ENCODE peak calls at places on chromosomes 1 and 21, in eight cellular contexts. V is upper lobe of right lung; H is naive thymus-derived CD4-positive, alpha-beta T cell; L is A673; S is body of pancreas; K is mesendoderm; U is GM23248; Q is ovary. N is an unnamed sample.
A peak's percentile ranks its signal among the peaks of the same experiment; 100 is the strongest.

GRCh38 chr1:56099766-56100165 is 479.6 kb downstream of the PLPP3 start:
- DNase-seq in V (no peak), H (no peak), L (no peak), S (no peak), K (no peak), U (peak; percentile 71), Q (no peak), N (no peak)

GRCh38 chr21:36171741-36172331 is 15.2 kb downstream of the DOP1B start:
- DNase-seq in V (no peak), H (no peak), L (no peak), S (no peak), K (peak; percentile 21), U (no peak), Q (no peak), N (no peak)

GRCh38 chr1:22625262-22625925 is 11.0 kb upstream of the C1QA start:
- DNase-seq in V (no peak), H (no peak), L (no peak), S (no peak), K (peak; percentile 58), U (peak; percentile 35), Q (no peak), N (no peak)

GRCh38 chr1:97551113-97551512 is 369.7 kb downstream of the DPYD start:
- DNase-seq in V (no peak), H (no peak), L (no peak), S (no peak), K (no peak), U (peak; percentile 4), Q (no peak), N (no peak)

GRCh38 chr1:197920345-197921117 is 3.4 kb downstream of the LHX9 start:
- DNase-seq in V (no peak), H (no peak), L (no peak), S (no peak), K (no peak), U (no peak), Q (no peak), N (no peak)

GRCh38 chr1:24089743-24090555 is 22.0 kb downstream of the MYOM3 start:
- DNase-seq in V (peak; percentile 87), H (no peak), L (no peak), S (no peak), K (no peak), U (no peak), Q (no peak), N (no peak)

GRCh38 chr1:197180252-197180878 is 33.9 kb upstream of the ASPM start:
- DNase-seq in V (no peak), H (peak; percentile 24), L (peak; percentile 64), S (no peak), K (peak; percentile 56), U (peak; percentile 79), Q (no peak), N (no peak)

GRCh38 chr1:151399890-151400235 is 490 bp downstream of the PSMB4 start:
- DNase-seq in V (no peak), H (peak; percentile 10), L (peak; percentile 42), S (peak; percentile 18), K (peak; percentile 58), U (peak; percentile 77), Q (no peak), N (no peak)

GRCh38 chr1:213976665-213977485 is 10.9 kb upstream of the PROX1 start:
- DNase-seq in V (no peak), H (no peak), L (no peak), S (no peak), K (peak; percentile 53), U (no peak), Q (no peak), N (no peak)

GRCh38 chr1:229880271-229881170 is 186.5 kb upstream of the GALNT2 start:
- DNase-seq in V (no peak), H (no peak), L (no peak), S (no peak), K (no peak), U (no peak), Q (no peak), N (no peak)

GRCh38 chr1:169078163-169078883 is 28.2 kb upstream of the ATP1B1 start:
- DNase-seq in V (no peak), H (no peak), L (no peak), S (no peak), K (no peak), U (no peak), Q (no peak), N (no peak)

GRCh38 chr1:160167580-160167979 is 16.2 kb downstream of the ATP1A4 start:
- DNase-seq in V (no peak), H (no peak), L (peak; percentile 14), S (no peak), K (peak; percentile 23), U (peak; percentile 49), Q (no peak), N (no peak)

GRCh38 chr1:152806576-152806975 is at the start of gene LCE1C:
- DNase-seq in V (no peak), H (no peak), L (no peak), S (no peak), K (no peak), U (no peak), Q (no peak), N (no peak)

GRCh38 chr1:11979453-11979817 is 809 bp upstream of the MFN2 start:
- DNase-seq in V (peak; percentile 74), H (no peak), L (peak; percentile 21), S (no peak), K (no peak), U (peak; percentile 90), Q (no peak), N (no peak)

GRCh38 chr1:196324345-196324744 is 283.9 kb downstream of the KCNT2 start:
- DNase-seq in V (no peak), H (no peak), L (no peak), S (no peak), K (no peak), U (no peak), Q (no peak), N (no peak)

GRCh38 chr1:55640708-55641473 is 425.7 kb upstream of the USP24 start:
- DNase-seq in V (no peak), H (peak; percentile 21), L (no peak), S (peak; percentile 31), K (peak; percentile 19), U (peak; percentile 81), Q (peak; percentile 73), N (peak; percentile 8)

GRCh38 chr1:218461351-218461750 is 116.2 kb downstream of the TGFB2 start:
- DNase-seq in V (no peak), H (no peak), L (no peak), S (no peak), K (no peak), U (no peak), Q (no peak), N (no peak)

GRCh38 chr1:246279402-246279801 is 227.7 kb downstream of the SMYD3 start:
- DNase-seq in V (no peak), H (no peak), L (no peak), S (no peak), K (no peak), U (no peak), Q (no peak), N (no peak)
- H3K27ac ChIP-seq in V (no peak overlapping the region), H (no peak overlapping the region), L (no peak overlapping the region), S (no peak overlapping the region), K (no peak overlapping the region), U (no peak overlapping the region), Q (no peak overlapping the region), N (no peak overlapping the region)

DNA sequence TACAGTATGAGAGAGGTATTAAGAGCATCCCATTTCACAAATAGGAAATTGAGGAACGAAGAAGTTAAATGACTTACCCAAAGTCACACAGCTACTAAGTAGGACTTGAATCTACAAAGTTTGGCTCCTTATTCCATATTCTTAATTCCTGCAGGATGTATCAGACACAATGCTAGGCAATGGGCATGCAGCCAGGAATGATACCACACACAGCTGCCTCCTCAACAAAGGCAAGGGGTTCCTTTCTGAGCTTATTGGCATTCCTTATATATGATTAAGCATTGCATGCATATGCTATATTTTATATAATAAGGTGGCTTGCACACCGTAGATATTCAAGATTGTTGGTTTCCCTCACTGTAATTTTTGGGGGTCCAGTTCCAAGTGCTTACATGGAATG is 34.2 kb upstream of the JUN start:
- DNase-seq in V (no peak), H (no peak), L (peak; percentile 49), S (no peak), K (no peak), U (peak; percentile 85), Q (no peak), N (no peak)
- H3K4me1 ChIP-seq in V (peaks cover 33% of the 10 kb centered on the region), H (peaks cover 20% of the 10 kb centered on the region), L (peaks cover 13% of the 10 kb centered on the region), S (peaks cover 36% of the 10 kb centered on the region), K (peaks cover 2% of the 10 kb centered on the region), U (peaks cover 36% of the 10 kb centered on the region), Q (peaks cover 8% of the 10 kb centered on the region), N (peaks cover 26% of the 10 kb centered on the region)

GRCh38 chr1:244324176-244324883 is 127.4 kb downstream of the ADSS2 start:
- DNase-seq in V (no peak), H (no peak), L (no peak), S (no peak), K (no peak), U (no peak), Q (no peak), N (no peak)
- H3K4me3 ChIP-seq in V (peak overlapping the region; percentile 17), H (peak overlapping the region; percentile 5), L (no peak overlapping the region), S (no peak overlapping the region), K (no peak overlapping the region), U (no peak overlapping the region), Q (no peak overlapping the region), N (peak overlapping the region; percentile 8)

DNA sequence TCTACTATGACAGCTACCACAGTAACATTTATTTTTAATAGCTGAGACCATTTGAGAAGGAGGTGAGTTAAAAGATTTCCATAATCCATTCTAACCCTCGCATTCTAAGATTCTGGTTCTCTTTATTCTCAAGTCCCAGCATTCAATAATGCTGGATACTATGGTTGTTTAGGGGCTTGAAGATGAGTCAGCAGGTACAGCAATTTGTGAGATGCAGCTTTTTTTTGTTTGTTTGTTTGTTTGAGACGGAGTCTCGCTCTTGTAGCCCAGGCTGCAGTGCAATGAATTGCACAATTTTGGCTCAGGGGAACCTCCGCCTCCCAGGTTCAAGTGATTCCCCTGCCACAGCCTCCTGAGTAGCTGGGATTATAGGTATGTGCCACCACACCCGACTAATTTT is 23.4 kb downstream of the EIF4G3 start:
- DNase-seq in V (no peak), H (no peak), L (no peak), S (no peak), K (no peak), U (no peak), Q (no peak), N (no peak)
- H3K27ac ChIP-seq in V (no peak overlapping the region), H (no peak overlapping the region), L (no peak overlapping the region), S (no peak overlapping the region), K (no peak overlapping the region), U (no peak overlapping the region), Q (no peak overlapping the region), N (no peak overlapping the region)

GRCh38 chr21:34820051-34820450 is 151.3 kb downstream of the CLIC6 start:
- DNase-seq in V (no peak), H (no peak), L (no peak), S (no peak), K (peak; percentile 28), U (no peak), Q (no peak), N (no peak)
- H3K4me1 ChIP-seq in V (peaks cover 4% of the 10 kb centered on the region), H (no peaks in the 10 kb centered on the region), L (no peaks in the 10 kb centered on the region), S (peaks cover 14% of the 10 kb centered on the region), K (no peaks in the 10 kb centered on the region), U (peaks cover 28% of the 10 kb centered on the region), Q (peaks cover 4% of the 10 kb centered on the region), N (no peaks in the 10 kb centered on the region)